ENCODE peak calls at places on chromosomes 1 and 21, in eight cellular contexts. C is spleen; G is cardiac muscle cell; B is CD8-positive, alpha-beta T cell; T is fibroblast of lung; R is CD8-positive, alpha-beta memory T cell; X is heart right ventricle; Z is cardiac fibroblast. V is an unnamed sample.

GRCh38 chr1:38127432-38127831 is 80.8 kb upstream of the POU3F1 start:
- DNase-seq in C (no peak), G (no peak), B (no peak), T (no peak), R (no peak), X (no peak), Z (no peak), V (no peak)

GRCh38 chr1:113390871-113391642 is 742 bp downstream of the MAGI3 start:
- DNase-seq in C (peak), G (peak), B (peak), T (no peak), R (peak), X (peak), Z (peak), V (peak)

GRCh38 chr1:42240964-42241755 is 76.6 kb upstream of the GUCA2A start:
- DNase-seq in C (no peak), G (no peak), B (no peak), T (peak), R (no peak), X (no peak), Z (peak), V (no peak)

GRCh38 chr1:192402571-192402970 is 85.8 kb downstream of the RGS21 start:
- DNase-seq in C (no peak), G (peak), B (no peak), T (no peak), R (no peak), X (no peak), Z (no peak), V (no peak)

GRCh38 chr1:191151321-191151807 is 673.7 kb upstream of the BRINP3 start:
- DNase-seq in C (peak), G (no peak), B (no peak), T (no peak), R (no peak), X (no peak), Z (no peak), V (no peak)

GRCh38 chr1:196115641-196116040 is 492.6 kb downstream of the KCNT2 start:
- DNase-seq in C (no peak), G (peak), B (no peak), T (peak), R (no peak), X (peak), Z (peak), V (no peak)

GRCh38 chr21:25809013-25809412 is 74.2 kb downstream of the GABPA start:
- DNase-seq in C (no peak), G (no peak), B (no peak), T (no peak), R (no peak), X (no peak), Z (peak), V (no peak)

GRCh38 chr1:15428815-15429435 is 9.3 kb upstream of the CTRC start:
- DNase-seq in C (no peak), G (no peak), B (no peak), T (no peak), R (no peak), X (no peak), Z (no peak), V (no peak)

GRCh38 chr1:180845352-180845751 is 67.3 kb upstream of the KIAA1614 start:
- DNase-seq in C (no peak), G (no peak), B (no peak), T (no peak), R (no peak), X (no peak), Z (no peak), V (no peak)

GRCh38 chr1:53656062-53656915 is 82.7 kb downstream of the GLIS1 start:
- DNase-seq in C (peak), G (no peak), B (no peak), T (peak), R (no peak), X (no peak), Z (peak), V (peak)

GRCh38 chr1:48947761-48948537 is 171.3 kb upstream of the BEND5 start:
- DNase-seq in C (no peak), G (no peak), B (no peak), T (peak), R (no peak), X (no peak), Z (no peak), V (no peak)

GRCh38 chr1:203551550-203551949 is 57.6 kb downstream of the OPTC start:
- DNase-seq in C (no peak), G (peak), B (no peak), T (peak), R (no peak), X (no peak), Z (no peak), V (no peak)

GRCh38 chr1:94384485-94385353 is 33.5 kb upstream of the ABCD3 start:
- DNase-seq in C (no peak), G (peak), B (peak), T (no peak), R (peak), X (no peak), Z (no peak), V (no peak)

GRCh38 chr1:42385283-42385682 is 4.7 kb downstream of the RIMKLA start:
- DNase-seq in C (no peak), G (no peak), B (no peak), T (peak), R (no peak), X (no peak), Z (peak), V (no peak)

GRCh38 chr1:213512316-213512715 is 461.3 kb downstream of the RPS6KC1 start:
- DNase-seq in C (no peak), G (no peak), B (no peak), T (no peak), R (no peak), X (no peak), Z (no peak), V (no peak)

GRCh38 chr1:112309499-112309898 is 86.5 kb upstream of the CTTNBP2NL start:
- DNase-seq in C (no peak), G (no peak), B (no peak), T (no peak), R (no peak), X (no peak), Z (no peak), V (no peak)

GRCh38 chr1:15858069-15858670 is 10.7 kb downstream of the SPEN start:
- DNase-seq in C (no peak), G (no peak), B (no peak), T (no peak), R (no peak), X (no peak), Z (no peak), V (no peak)

GRCh38 chr1:1358433-1359201 is at the start of gene MXRA8:
- DNase-seq in C (no peak), G (peak), B (no peak), T (peak), R (no peak), X (peak), Z (peak), V (no peak)

GRCh38 chr1:2945821-2946231 is 75.4 kb upstream of the ACTRT2 start:
- DNase-seq in C (peak), G (no peak), B (no peak), T (no peak), R (no peak), X (no peak), Z (no peak), V (no peak)
- H3K4me3 ChIP-seq in C (no peak), G (no peak), B (no peak), T (no peak), R (no peak), X (no peak), Z (no peak), V (no peak)

GRCh38 chr1:155196103-155196892 is 11.4 kb downstream of the THBS3 start:
- DNase-seq in C (no peak), G (no peak), B (no peak), T (peak), R (no peak), X (no peak), Z (no peak), V (no peak)
- H3K4me3 ChIP-seq in C (no peak), G (peak), B (no peak), T (no peak), R (no peak), X (no peak), Z (peak), V (no peak)

DNA sequence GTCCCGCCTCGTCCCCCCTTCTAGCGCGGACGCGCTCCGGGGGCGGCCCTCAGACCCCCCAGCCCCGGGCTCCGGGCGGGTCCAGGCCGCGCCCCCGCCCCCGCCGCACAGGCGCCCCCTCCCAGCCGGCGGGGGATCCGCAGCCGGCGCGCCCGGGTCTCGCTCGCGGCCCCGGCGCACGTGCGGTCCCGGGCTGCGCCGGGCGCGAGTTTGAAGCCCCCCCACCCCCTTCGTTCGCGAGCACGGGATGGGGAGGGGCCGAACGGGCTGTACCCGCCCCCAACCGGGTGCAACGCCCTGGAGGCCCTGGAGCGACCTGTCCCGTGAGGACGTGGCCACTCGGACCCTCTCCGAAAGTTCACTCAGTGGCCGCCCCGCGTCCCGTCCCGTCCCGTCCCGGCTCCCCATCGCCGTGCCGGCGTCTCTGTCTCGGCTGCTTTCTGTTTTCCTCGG is 796 bp downstream of the PTPRF start:
- DNase-seq in C (no peak), G (peak), B (no peak), T (no peak), R (peak), X (no peak), Z (no peak), V (no peak)
- H3K4me3 ChIP-seq in C (peak), G (peak), B (peak), T (peak), R (peak), X (peak), Z (peak), V (peak)

GRCh38 chr1:10399487-10399917 is 638 bp downstream of the PGD start:
- DNase-seq in C (peak), G (no peak), B (no peak), T (peak), R (no peak), X (peak), Z (peak), V (peak)

GRCh38 chr1:10402729-10403274 is 3.9 kb downstream of the PGD start:
- DNase-seq in C (no peak), G (no peak), B (no peak), T (peak), R (no peak), X (no peak), Z (peak), V (no peak)

GRCh38 chr1:10398734-10399486 is at the start of gene PGD:
- DNase-seq in C (peak), G (peak), B (peak), T (peak), R (peak), X (peak), Z (peak), V (peak)

GRCh38 chr1:10400013-10400412 is 1.1 kb downstream of the PGD start:
- DNase-seq in C (no peak), G (no peak), B (no peak), T (no peak), R (no peak), X (no peak), Z (no peak), V (no peak)

GRCh38 chr1:10401281-10401680 is 2.4 kb downstream of the PGD start:
- DNase-seq in C (no peak), G (no peak), B (no peak), T (peak), R (no peak), X (no peak), Z (peak), V (no peak)
- H3K4me3 ChIP-seq in C (no peak), G (no peak), B (no peak), T (no peak), R (no peak), X (no peak), Z (no peak), V (no peak)

GRCh38 chr1:151371744-151372410 is 628 bp downstream of the SELENBP1 start:
- DNase-seq in C (no peak), G (peak), B (no peak), T (peak), R (no peak), X (peak), Z (peak), V (peak)
- H3K4me3 ChIP-seq in C (peak), G (peak), B (no peak), T (peak), R (no peak), X (peak), Z (peak), V (no peak)

GRCh38 chr1:29390075-29390474 is 153.8 kb downstream of the PTPRU start:
- DNase-seq in C (no peak), G (no peak), B (no peak), T (no peak), R (no peak), X (no peak), Z (no peak), V (no peak)
- H3K4me3 ChIP-seq in C (no peak), G (no peak), B (no peak), T (no peak), R (no peak), X (no peak), Z (no peak), V (no peak)